ENCODE peak calls at places on chromosomes 1 and 21, in ten cellular contexts. One of them, this sample, is unnamed. For H3K4me1, the result is how much of the 10 kb centered on the place peaks cover.

GRCh38 chr1:96492236-96492635 is 229.3 kb upstream of the PTBP2 start:
- DNase-seq in aorta: no peak
- DNase-seq in body of pancreas: no peak
- DNase-seq in heart right ventricle: no peak
- DNase-seq in heart left ventricle: no peak
- DNase-seq in mammary epithelial cell: no peak
- DNase-seq in endodermal cell: no peak
- DNase-seq in ovary: no peak
- DNase-seq in hepatocyte: peak
- DNase-seq in suprapubic skin: no peak
- DNase-seq in this sample: no peak

GRCh38 chr1:206809504-206810084 is 37.3 kb upstream of the IL10 start:
- DNase-seq in aorta: no peak
- DNase-seq in ovary: no peak
- DNase-seq in heart right ventricle: no peak
- DNase-seq in heart left ventricle: no peak
- DNase-seq in suprapubic skin: no peak
- DNase-seq in endodermal cell: peak
- DNase-seq in hepatocyte: peak
- DNase-seq in body of pancreas: peak
- DNase-seq in mammary epithelial cell: peak
- DNase-seq in this sample: no peak

GRCh38 chr21:34881894-34882371 is 167.2 kb downstream of the RUNX1 start:
- DNase-seq in heart left ventricle: no peak
- DNase-seq in suprapubic skin: no peak
- DNase-seq in ovary: no peak
- DNase-seq in heart right ventricle: no peak
- DNase-seq in hepatocyte: no peak
- DNase-seq in body of pancreas: no peak
- DNase-seq in aorta: no peak
- DNase-seq in mammary epithelial cell: peak
- DNase-seq in endodermal cell: no peak
- DNase-seq in this sample: no peak

GRCh38 chr21:38327984-38328383 is 71.2 kb downstream of the KCNJ15 start:
- DNase-seq in ovary: no peak
- DNase-seq in heart right ventricle: no peak
- DNase-seq in hepatocyte: no peak
- DNase-seq in endodermal cell: no peak
- DNase-seq in aorta: no peak
- DNase-seq in mammary epithelial cell: no peak
- DNase-seq in suprapubic skin: no peak
- DNase-seq in heart left ventricle: no peak
- DNase-seq in body of pancreas: no peak
- DNase-seq in this sample: no peak

GRCh38 chr1:206895837-206896242 is 1.4 kb upstream of the IL24 start:
- DNase-seq in heart left ventricle: no peak
- DNase-seq in hepatocyte: no peak
- DNase-seq in endodermal cell: no peak
- DNase-seq in ovary: no peak
- DNase-seq in mammary epithelial cell: no peak
- DNase-seq in suprapubic skin: no peak
- DNase-seq in body of pancreas: no peak
- DNase-seq in aorta: no peak
- DNase-seq in heart right ventricle: no peak
- DNase-seq in this sample: no peak

GRCh38 chr1:228365321-228366061 is 41.1 kb downstream of the TRIM11 start:
- DNase-seq in aorta: peak
- DNase-seq in suprapubic skin: no peak
- DNase-seq in endodermal cell: no peak
- DNase-seq in hepatocyte: no peak
- DNase-seq in heart right ventricle: no peak
- DNase-seq in heart left ventricle: peak
- DNase-seq in mammary epithelial cell: no peak
- DNase-seq in ovary: peak
- DNase-seq in body of pancreas: no peak
- DNase-seq in this sample: no peak

GRCh38 chr1:3799976-3800685 is 3.8 kb upstream of the LRRC47 start:
- DNase-seq in aorta: no peak
- DNase-seq in body of pancreas: no peak
- DNase-seq in heart right ventricle: no peak
- DNase-seq in mammary epithelial cell: peak
- DNase-seq in hepatocyte: no peak
- DNase-seq in endodermal cell: no peak
- DNase-seq in heart left ventricle: no peak
- DNase-seq in suprapubic skin: no peak
- DNase-seq in ovary: no peak
- DNase-seq in this sample: no peak

GRCh38 chr1:51417496-51418383 is 87.4 kb upstream of the TTC39A start:
- DNase-seq in body of pancreas: no peak
- DNase-seq in aorta: no peak
- DNase-seq in mammary epithelial cell: no peak
- DNase-seq in endodermal cell: no peak
- DNase-seq in suprapubic skin: no peak
- DNase-seq in ovary: no peak
- DNase-seq in heart right ventricle: no peak
- DNase-seq in hepatocyte: no peak
- DNase-seq in heart left ventricle: no peak
- DNase-seq in this sample: no peak

GRCh38 chr1:226988337-226988672 is 48.2 kb downstream of the COQ8A start:
- DNase-seq in ovary: no peak
- DNase-seq in suprapubic skin: no peak
- DNase-seq in endodermal cell: no peak
- DNase-seq in mammary epithelial cell: no peak
- DNase-seq in heart right ventricle: no peak
- DNase-seq in heart left ventricle: no peak
- DNase-seq in body of pancreas: no peak
- DNase-seq in aorta: no peak
- DNase-seq in hepatocyte: peak
- DNase-seq in this sample: peak

GRCh38 chr21:45513003-45513706 is 29.1 kb downstream of the SLC19A1 start:
- DNase-seq in heart right ventricle: peak
- DNase-seq in ovary: peak
- DNase-seq in body of pancreas: peak
- DNase-seq in mammary epithelial cell: no peak
- DNase-seq in heart left ventricle: peak
- DNase-seq in endodermal cell: peak
- DNase-seq in hepatocyte: no peak
- DNase-seq in aorta: peak
- DNase-seq in suprapubic skin: peak
- DNase-seq in this sample: peak

GRCh38 chr1:172719694-172720138 is 60.8 kb downstream of the FASLG start:
- DNase-seq in heart right ventricle: no peak
- DNase-seq in body of pancreas: no peak
- DNase-seq in suprapubic skin: no peak
- DNase-seq in mammary epithelial cell: no peak
- DNase-seq in hepatocyte: peak
- DNase-seq in heart left ventricle: no peak
- DNase-seq in ovary: no peak
- DNase-seq in endodermal cell: peak
- DNase-seq in aorta: no peak
- DNase-seq in this sample: no peak

GRCh38 chr21:42578761-42579415 is 65.2 kb downstream of the SLC37A1 start:
- DNase-seq in body of pancreas: no peak
- DNase-seq in ovary: peak
- DNase-seq in endodermal cell: no peak
- DNase-seq in hepatocyte: no peak
- DNase-seq in heart left ventricle: peak
- DNase-seq in aorta: peak
- DNase-seq in suprapubic skin: peak
- DNase-seq in mammary epithelial cell: no peak
- DNase-seq in heart right ventricle: peak
- DNase-seq in this sample: no peak

GRCh38 chr1:34362949-34363348 is 186.2 kb downstream of the C1orf94 start:
- DNase-seq in mammary epithelial cell: no peak
- DNase-seq in suprapubic skin: no peak
- DNase-seq in hepatocyte: no peak
- DNase-seq in heart right ventricle: no peak
- DNase-seq in heart left ventricle: no peak
- DNase-seq in aorta: no peak
- DNase-seq in body of pancreas: no peak
- DNase-seq in ovary: no peak
- DNase-seq in endodermal cell: peak
- DNase-seq in this sample: no peak

GRCh38 chr1:229342902-229343587 is at the start of gene CCSAP:
- DNase-seq in ovary: peak
- DNase-seq in heart left ventricle: peak
- DNase-seq in endodermal cell: peak
- DNase-seq in aorta: peak
- DNase-seq in suprapubic skin: no peak
- DNase-seq in body of pancreas: peak
- DNase-seq in mammary epithelial cell: peak
- DNase-seq in heart right ventricle: peak
- DNase-seq in hepatocyte: peak
- DNase-seq in this sample: peak

GRCh38 chr1:54489627-54490240 is 58.3 kb upstream of the ACOT11 start:
- DNase-seq in suprapubic skin: no peak
- DNase-seq in mammary epithelial cell: no peak
- DNase-seq in hepatocyte: peak
- DNase-seq in aorta: no peak
- DNase-seq in ovary: no peak
- DNase-seq in endodermal cell: no peak
- DNase-seq in heart left ventricle: peak
- DNase-seq in body of pancreas: no peak
- DNase-seq in heart right ventricle: no peak
- DNase-seq in this sample: no peak
- H3K4me3 ChIP-seq in suprapubic skin: peak
- H3K4me3 ChIP-seq in mammary epithelial cell: no peak
- H3K4me3 ChIP-seq in hepatocyte: no peak
- H3K4me3 ChIP-seq in aorta: no peak
- H3K4me3 ChIP-seq in ovary: no peak
- H3K4me3 ChIP-seq in endodermal cell: no peak
- H3K4me3 ChIP-seq in heart left ventricle: no peak
- H3K4me3 ChIP-seq in body of pancreas: peak
- H3K4me3 ChIP-seq in heart right ventricle: no peak
- H3K4me3 ChIP-seq in this sample: no peak

GRCh38 chr1:21295059-21295401 is 4.8 kb upstream of the ECE1 start:
- DNase-seq in suprapubic skin: no peak
- DNase-seq in heart left ventricle: no peak
- DNase-seq in mammary epithelial cell: no peak
- DNase-seq in endodermal cell: no peak
- DNase-seq in ovary: no peak
- DNase-seq in aorta: no peak
- DNase-seq in body of pancreas: no peak
- DNase-seq in hepatocyte: no peak
- DNase-seq in heart right ventricle: no peak
- DNase-seq in this sample: no peak
- H3K4me1 ChIP-seq in suprapubic skin: half or more
- H3K4me1 ChIP-seq in heart left ventricle: half or more
- H3K4me1 ChIP-seq in mammary epithelial cell: under half
- H3K4me1 ChIP-seq in endodermal cell: under half
- H3K4me1 ChIP-seq in ovary: under half
- H3K4me1 ChIP-seq in aorta: under half
- H3K4me1 ChIP-seq in body of pancreas: half or more
- H3K4me1 ChIP-seq in hepatocyte: under half
- H3K4me1 ChIP-seq in heart right ventricle: half or more
- H3K4me1 ChIP-seq in this sample: under half

DNA sequence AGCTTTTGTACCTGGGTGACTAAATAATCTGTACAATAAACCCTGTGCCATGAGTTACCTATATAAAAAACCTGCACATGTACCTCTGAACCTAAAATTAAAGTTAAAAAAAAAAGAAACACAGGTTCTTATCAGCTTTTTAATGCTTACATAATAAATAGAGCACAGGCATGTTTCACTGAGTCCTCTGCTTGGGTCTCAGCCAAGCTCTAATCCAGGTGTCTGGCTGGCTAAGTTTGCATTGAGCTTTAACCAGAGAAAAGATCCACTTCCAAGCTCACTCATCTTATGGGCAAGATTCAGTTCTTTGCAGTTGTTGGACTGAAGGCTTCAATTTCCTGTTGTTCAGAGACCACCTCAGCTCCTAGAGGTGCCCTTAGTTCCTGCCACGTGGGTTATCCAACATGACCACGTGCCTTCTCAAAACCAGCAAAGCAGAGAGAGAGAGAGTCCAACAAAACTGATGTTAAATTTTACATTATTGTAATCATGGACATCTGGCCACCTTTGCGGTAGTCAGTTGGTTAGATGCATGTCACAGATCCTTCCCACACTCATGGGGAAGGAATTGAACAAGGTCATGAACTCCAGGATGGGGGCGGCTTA is 68.2 kb upstream of the TMPRSS2 start:
- DNase-seq in hepatocyte: no peak
- DNase-seq in suprapubic skin: no peak
- DNase-seq in mammary epithelial cell: no peak
- DNase-seq in body of pancreas: peak
- DNase-seq in aorta: no peak
- DNase-seq in heart right ventricle: no peak
- DNase-seq in ovary: no peak
- DNase-seq in endodermal cell: no peak
- DNase-seq in heart left ventricle: no peak
- DNase-seq in this sample: no peak
- H3K27ac ChIP-seq in hepatocyte: no peak
- H3K27ac ChIP-seq in suprapubic skin: no peak
- H3K27ac ChIP-seq in mammary epithelial cell: no peak
- H3K27ac ChIP-seq in body of pancreas: no peak
- H3K27ac ChIP-seq in aorta: no peak
- H3K27ac ChIP-seq in heart right ventricle: no peak
- H3K27ac ChIP-seq in ovary: no peak
- H3K27ac ChIP-seq in endodermal cell: no peak
- H3K27ac ChIP-seq in heart left ventricle: no peak
- H3K27ac ChIP-seq in this sample: no peak

GRCh38 chr1:111275780-111276433 is 14.7 kb upstream of the CHIA start:
- DNase-seq in ovary: no peak
- DNase-seq in endodermal cell: no peak
- DNase-seq in body of pancreas: no peak
- DNase-seq in heart right ventricle: no peak
- DNase-seq in mammary epithelial cell: peak
- DNase-seq in suprapubic skin: no peak
- DNase-seq in aorta: no peak
- DNase-seq in heart left ventricle: no peak
- DNase-seq in hepatocyte: no peak
- DNase-seq in this sample: no peak

GRCh38 chr1:111275079-111275478 is 15.6 kb upstream of the CHIA start:
- DNase-seq in aorta: peak
- DNase-seq in ovary: peak
- DNase-seq in heart left ventricle: peak
- DNase-seq in hepatocyte: peak
- DNase-seq in endodermal cell: no peak
- DNase-seq in body of pancreas: no peak
- DNase-seq in mammary epithelial cell: peak
- DNase-seq in suprapubic skin: peak
- DNase-seq in heart right ventricle: peak
- DNase-seq in this sample: peak

GRCh38 chr1:111272081-111272480 is 18.6 kb upstream of the CHIA start:
- DNase-seq in body of pancreas: no peak
- DNase-seq in endodermal cell: no peak
- DNase-seq in heart right ventricle: no peak
- DNase-seq in heart left ventricle: no peak
- DNase-seq in aorta: no peak
- DNase-seq in suprapubic skin: no peak
- DNase-seq in ovary: no peak
- DNase-seq in mammary epithelial cell: no peak
- DNase-seq in hepatocyte: no peak
- DNase-seq in this sample: no peak

GRCh38 chr1:111271464-111271801 is 19.2 kb upstream of the CHIA start:
- DNase-seq in endodermal cell: peak
- DNase-seq in heart right ventricle: no peak
- DNase-seq in body of pancreas: no peak
- DNase-seq in ovary: no peak
- DNase-seq in suprapubic skin: no peak
- DNase-seq in heart left ventricle: no peak
- DNase-seq in hepatocyte: no peak
- DNase-seq in aorta: no peak
- DNase-seq in mammary epithelial cell: no peak
- DNase-seq in this sample: no peak

GRCh38 chr1:111274653-111275052 is 16.0 kb upstream of the CHIA start:
- DNase-seq in aorta: no peak
- DNase-seq in ovary: no peak
- DNase-seq in heart right ventricle: no peak
- DNase-seq in mammary epithelial cell: peak
- DNase-seq in hepatocyte: no peak
- DNase-seq in endodermal cell: no peak
- DNase-seq in heart left ventricle: no peak
- DNase-seq in body of pancreas: no peak
- DNase-seq in suprapubic skin: no peak
- DNase-seq in this sample: no peak
- H3K4me3 ChIP-seq in aorta: no peak
- H3K4me3 ChIP-seq in ovary: no peak
- H3K4me3 ChIP-seq in heart right ventricle: no peak
- H3K4me3 ChIP-seq in mammary epithelial cell: no peak
- H3K4me3 ChIP-seq in hepatocyte: no peak
- H3K4me3 ChIP-seq in endodermal cell: no peak
- H3K4me3 ChIP-seq in heart left ventricle: no peak
- H3K4me3 ChIP-seq in body of pancreas: no peak
- H3K4me3 ChIP-seq in suprapubic skin: peak
- H3K4me3 ChIP-seq in this sample: no peak